ENCODE peak calls at places on chromosomes 7 and 10, in six cellular contexts. D, F, S, W, B and Z are unnamed samples.

GRCh38 chr10:44333511-44333910 is 51.4 kb downstream of the CXCL12 start:
- DNase-seq in D (no peak), F (no peak), S (no peak), W (no peak), B (no peak), Z (no peak)

GRCh38 chr7:105304040-105304895 is 84.5 kb downstream of the SRPK2 start:
- DNase-seq in D (peak), F (peak), S (peak), W (no peak), B (peak), Z (peak)

GRCh38 chr10:90447836-90448235 is 410.0 kb downstream of the HTR7 start:
- DNase-seq in D (no peak), F (no peak), S (no peak), W (no peak), B (peak), Z (no peak)

GRCh38 chr7:48251766-48252165 is 80.5 kb downstream of the ABCA13 start:
- DNase-seq in D (peak), F (no peak), S (no peak), W (no peak), B (peak), Z (peak)

GRCh38 chr7:38374507-38374906 is 101.1 kb upstream of the TARP start:
- DNase-seq in D (peak), F (peak), S (peak), W (no peak), B (peak), Z (peak)

GRCh38 chr7:1679326-1679965 is 9.4 kb downstream of the ELFN1 start:
- DNase-seq in D (no peak), F (no peak), S (no peak), W (no peak), B (no peak), Z (no peak)

GRCh38 chr10:102409604-102410426 is 8.8 kb downstream of the PSD start:
- DNase-seq in D (no peak), F (no peak), S (no peak), W (no peak), B (peak), Z (no peak)

GRCh38 chr7:153886506-153887391 is 165.4 kb upstream of the DPP6 start:
- DNase-seq in D (peak), F (no peak), S (no peak), W (no peak), B (no peak), Z (no peak)

GRCh38 chr10:132294196-132294520 is 13.6 kb downstream of the STK32C start:
- DNase-seq in D (no peak), F (no peak), S (no peak), W (peak), B (no peak), Z (no peak)

GRCh38 chr7:70040971-70041766 is 442.9 kb downstream of the AUTS2 start:
- DNase-seq in D (peak), F (peak), S (peak), W (no peak), B (peak), Z (peak)

GRCh38 chr7:1823376-1824150 is 153.5 kb downstream of the ELFN1 start:
- DNase-seq in D (no peak), F (no peak), S (no peak), W (peak), B (no peak), Z (no peak)

GRCh38 chr7:20331912-20332317 is 1.2 kb downstream of the ITGB8 start:
- DNase-seq in D (peak), F (no peak), S (no peak), W (no peak), B (no peak), Z (no peak)

GRCh38 chr7:8684426-8684825 is 251.0 kb downstream of the NXPH1 start:
- DNase-seq in D (no peak), F (no peak), S (no peak), W (no peak), B (no peak), Z (no peak)

GRCh38 chr7:46153951-46154787 is 233.1 kb upstream of the IGFBP3 start:
- DNase-seq in D (no peak), F (no peak), S (no peak), W (no peak), B (no peak), Z (no peak)

GRCh38 chr10:129023057-129023456 is 444.0 kb upstream of the MGMT start:
- DNase-seq in D (no peak), F (no peak), S (no peak), W (no peak), B (no peak), Z (no peak)

GRCh38 chr7:128410092-128410665 is 397 bp upstream of the IMPDH1 start:
- DNase-seq in D (peak), F (peak), S (peak), W (peak), B (peak), Z (peak)

GRCh38 chr10:42776681-42777080 is 5.9 kb upstream of the BMS1 start:
- DNase-seq in D (no peak), F (no peak), S (no peak), W (no peak), B (no peak), Z (no peak)

GRCh38 chr10:52066383-52066782 is 247.7 kb upstream of the DKK1 start:
- DNase-seq in D (no peak), F (no peak), S (no peak), W (no peak), B (no peak), Z (no peak)

GRCh38 chr10:7810443-7810842 is 7.9 kb upstream of the TAF3 start:
- DNase-seq in D (no peak), F (no peak), S (no peak), W (no peak), B (no peak), Z (no peak)

GRCh38 chr10:121167534-121168243 is 316.5 kb downstream of the WDR11 start:
- DNase-seq in D (no peak), F (no peak), S (no peak), W (no peak), B (no peak), Z (no peak)
- TF ChIP-seq CTCF in D (no peak), F (no peak), S (no peak), W (no peak), B (no peak), Z (no peak)

GRCh38 chr10:58756126-58756525 is 243.5 kb downstream of the BICC1 start:
- DNase-seq in D (peak), F (peak), S (peak), W (no peak), B (peak), Z (peak)
- H3K4me3 ChIP-seq in D (peak), F (peak), S (no peak), W (no peak), B (no peak), Z (peak)

DNA sequence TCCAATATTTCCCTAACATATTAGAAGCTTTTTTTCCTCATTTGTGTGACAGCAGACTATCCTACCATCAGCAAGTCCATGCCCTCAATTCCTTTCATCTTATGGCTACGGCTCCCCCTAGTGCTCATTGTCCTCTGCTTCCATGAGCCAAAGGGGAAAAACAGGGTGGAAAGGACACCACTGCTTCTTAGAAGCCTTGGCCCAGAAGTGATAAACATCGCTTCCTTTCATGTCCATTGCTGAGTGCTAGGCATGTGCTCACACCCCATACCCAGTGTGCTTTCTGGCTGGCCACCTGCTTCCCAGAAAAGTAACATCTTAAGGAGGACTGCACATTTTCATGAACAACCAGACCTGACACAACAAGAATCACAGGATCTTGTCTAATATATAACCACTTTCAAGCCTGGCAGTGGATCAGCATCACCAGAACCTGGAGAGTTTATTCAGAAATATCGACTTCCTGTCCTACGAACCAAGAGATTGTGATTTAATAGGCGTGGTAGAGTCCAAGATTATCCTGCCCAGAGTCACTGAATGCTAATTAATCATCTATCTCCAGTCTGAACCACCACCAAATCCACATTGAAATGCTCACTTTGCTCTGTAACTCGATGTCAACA is 650.5 kb upstream of the SORCS1 start:
- DNase-seq in D (peak), F (peak), S (peak), W (no peak), B (peak), Z (peak)
- TF ChIP-seq CTCF in D (peak), F (peak), S (peak), W (peak), B (peak), Z (peak)

DNA sequence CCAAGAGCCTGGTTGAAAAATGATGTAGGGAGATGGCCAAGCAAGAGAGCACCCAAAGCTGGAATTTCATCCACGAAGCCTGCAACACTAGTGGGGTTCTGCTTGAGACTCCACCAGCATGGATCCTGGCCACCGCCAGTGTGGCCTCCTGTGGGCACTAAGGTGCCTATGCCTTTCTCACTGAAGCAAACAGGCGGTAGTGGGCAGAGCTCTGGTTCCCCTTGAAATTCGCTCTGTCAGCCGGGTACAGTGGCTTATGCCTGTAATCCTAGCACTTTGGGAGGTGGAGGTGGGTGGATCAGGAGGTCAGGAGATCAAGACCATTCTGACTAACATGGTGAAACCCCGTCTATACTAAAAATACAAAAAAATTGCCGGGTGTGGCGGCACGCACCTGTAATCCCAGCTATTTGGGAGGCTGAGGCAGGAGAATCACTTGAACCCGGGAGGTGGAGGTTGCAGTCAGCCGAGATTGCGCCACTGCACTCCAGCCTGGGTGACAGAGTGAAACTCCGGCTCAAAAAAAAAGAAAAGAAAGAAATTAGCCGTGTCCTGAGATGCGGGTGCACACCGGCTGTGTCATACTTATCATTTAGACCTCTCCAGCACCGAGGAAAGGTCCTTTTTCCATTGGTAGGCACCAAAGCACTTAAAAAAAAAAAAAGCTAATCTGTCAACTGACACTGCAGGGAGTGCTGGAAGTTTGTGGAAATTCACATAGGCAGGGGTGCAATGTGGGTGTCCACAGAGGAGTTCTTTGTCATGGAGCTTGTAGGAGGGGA is 28.3 kb downstream of the CCM2 start:
- DNase-seq in D (no peak), F (no peak), S (no peak), W (no peak), B (no peak), Z (no peak)
- H3K4me3 ChIP-seq in D (no peak), F (no peak), S (no peak), W (peak), B (no peak), Z (no peak)

GRCh38 chr10:77912576-77912975 is 14.0 kb downstream of the DLG5 start:
- DNase-seq in D (no peak), F (no peak), S (no peak), W (no peak), B (no peak), Z (no peak)

GRCh38 chr10:77913090-77913489 is 13.5 kb downstream of the DLG5 start:
- DNase-seq in D (no peak), F (no peak), S (no peak), W (no peak), B (no peak), Z (no peak)

GRCh38 chr10:77910524-77911145 is 15.9 kb downstream of the DLG5 start:
- DNase-seq in D (no peak), F (no peak), S (no peak), W (no peak), B (no peak), Z (no peak)

GRCh38 chr10:77909755-77910375 is 16.7 kb downstream of the DLG5 start:
- DNase-seq in D (peak), F (peak), S (no peak), W (no peak), B (peak), Z (peak)

GRCh38 chr10:77911535-77912123 is 14.9 kb downstream of the DLG5 start:
- DNase-seq in D (no peak), F (peak), S (no peak), W (no peak), B (peak), Z (no peak)
- TF ChIP-seq CTCF in D (no peak), F (no peak), S (no peak), W (no peak), B (peak), Z (no peak)

DNA sequence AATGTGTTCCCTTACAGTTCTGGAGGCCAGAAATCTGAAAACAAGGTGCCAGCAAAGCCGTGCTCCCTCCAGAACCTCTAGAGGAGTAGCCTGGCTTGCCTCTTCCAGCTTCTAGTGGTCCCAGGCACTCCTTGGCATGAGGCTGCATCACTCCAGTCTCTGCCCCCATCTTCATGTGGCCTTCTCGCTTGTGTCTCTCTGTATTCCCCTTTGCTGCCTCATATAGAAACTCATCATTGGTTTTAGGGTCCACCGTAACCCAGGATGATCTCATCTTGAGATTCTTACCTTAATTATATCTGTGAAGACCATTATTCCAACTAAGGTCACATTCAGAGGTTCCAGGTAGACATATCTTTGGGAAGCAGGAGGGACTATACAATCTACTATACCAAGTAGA is 182.4 kb downstream of the SKIDA1 start:
- DNase-seq in D (no peak), F (no peak), S (no peak), W (no peak), B (no peak), Z (no peak)
- H3K4me3 ChIP-seq in D (no peak), F (no peak), S (no peak), W (no peak), B (no peak), Z (no peak)

DNA sequence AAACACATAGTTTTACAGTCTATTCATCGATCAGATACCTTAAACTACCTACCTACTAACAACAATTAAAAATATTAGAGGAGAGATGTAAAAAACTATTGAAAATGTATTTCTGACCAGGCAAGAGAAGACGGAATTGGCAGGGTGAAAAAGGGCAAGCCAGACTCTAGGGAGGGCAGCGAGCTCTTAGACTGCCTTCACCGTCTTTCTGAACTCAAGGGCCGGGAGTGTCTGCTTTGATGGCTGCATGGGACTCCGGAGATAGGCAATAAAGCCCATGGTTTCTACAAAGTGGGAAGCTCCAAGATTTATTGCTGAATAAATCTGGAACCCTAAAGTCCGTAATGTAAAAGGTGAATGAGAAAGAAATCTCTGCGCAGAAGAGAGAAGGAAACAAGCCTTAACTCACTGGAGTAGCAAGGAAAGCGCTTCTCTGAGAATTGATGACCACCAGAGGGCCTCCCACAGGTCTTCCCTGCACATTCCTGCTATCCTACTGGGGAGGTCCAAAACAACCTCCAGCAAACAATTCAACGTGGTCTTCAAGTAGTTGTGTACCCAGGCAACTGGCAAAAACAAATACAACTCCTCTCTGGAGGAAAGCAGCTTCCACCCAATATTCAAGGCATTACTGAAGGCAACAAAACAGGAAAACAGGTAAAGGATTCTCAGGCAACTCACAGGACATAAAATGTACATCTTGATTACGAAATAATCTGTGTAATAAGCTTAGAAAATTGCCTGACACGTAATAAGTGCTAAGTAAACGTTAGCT is 181.3 kb downstream of the SDK1 start:
- DNase-seq in D (peak), F (no peak), S (peak), W (no peak), B (peak), Z (peak)
- TF ChIP-seq CTCF in D (peak), F (no peak), S (peak), W (peak), B (peak), Z (peak)